ENCODE peak calls at places on chromosomes 13 and 19, in six cellular contexts. G, W, I, V, L and Q are unnamed samples.

GRCh38 chr13:31880849-31881494 is 141.6 kb downstream of the RXFP2 start:
- DNase-seq in G (no peak), W (no peak), I (no peak), V (peak), L (no peak), Q (no peak)

GRCh38 chr13:36131215-36131930 is at the start of gene DCLK1:
- DNase-seq in G (peak), W (peak), I (no peak), V (no peak), L (no peak), Q (peak)

GRCh38 chr19:7742575-7742974 is 4.8 kb downstream of the CD209 start:
- DNase-seq in G (no peak), W (no peak), I (no peak), V (no peak), L (no peak), Q (no peak)

GRCh38 chr13:69077267-69077666 is 1030.4 kb upstream of the ATXN8OS start:
- DNase-seq in G (no peak), W (no peak), I (no peak), V (no peak), L (no peak), Q (no peak)

GRCh38 chr19:16112778-16113177 is 1.1 kb downstream of the RAB8A start:
- DNase-seq in G (no peak), W (no peak), I (no peak), V (no peak), L (no peak), Q (no peak)

GRCh38 chr13:67841071-67841470 is 610.9 kb upstream of the PCDH9 start:
- DNase-seq in G (no peak), W (no peak), I (no peak), V (no peak), L (no peak), Q (no peak)

GRCh38 chr13:65656740-65657329 is 1573.3 kb downstream of the PCDH9 start:
- DNase-seq in G (peak), W (no peak), I (no peak), V (no peak), L (no peak), Q (no peak)

GRCh38 chr13:98875146-98875729 is 102.6 kb downstream of the DOCK9 start:
- DNase-seq in G (no peak), W (no peak), I (no peak), V (no peak), L (peak), Q (no peak)

GRCh38 chr13:82058364-82058763 is 1717.4 kb upstream of the SPRY2 start:
- DNase-seq in G (no peak), W (no peak), I (no peak), V (no peak), L (no peak), Q (no peak)

GRCh38 chr19:20238025-20238623 is 71.1 kb downstream of the ZNF486 start:
- DNase-seq in G (peak), W (peak), I (peak), V (peak), L (peak), Q (peak)

GRCh38 chr19:36152061-36152885 is at the start of gene COX7A1:
- DNase-seq in G (peak), W (no peak), I (no peak), V (no peak), L (no peak), Q (no peak)

GRCh38 chr13:20192470-20193141 is at the start of gene GJB2:
- DNase-seq in G (no peak), W (no peak), I (no peak), V (no peak), L (peak), Q (no peak)

GRCh38 chr13:26979334-26979733 is 192.3 kb downstream of the USP12 start:
- DNase-seq in G (no peak), W (no peak), I (no peak), V (no peak), L (no peak), Q (no peak)

GRCh38 chr13:46655727-46656180 is 102.8 kb downstream of the LRCH1 start:
- DNase-seq in G (no peak), W (no peak), I (no peak), V (no peak), L (no peak), Q (no peak)

GRCh38 chr13:102974574-102975195 is 91.5 kb downstream of the SLC10A2 start:
- DNase-seq in G (no peak), W (no peak), I (no peak), V (no peak), L (no peak), Q (no peak)

GRCh38 chr19:31519216-31519615 is 170.0 kb upstream of the TSHZ3 start:
- DNase-seq in G (no peak), W (no peak), I (no peak), V (no peak), L (no peak), Q (no peak)

GRCh38 chr19:43675269-43675879 is 5.4 kb upstream of the PLAUR start:
- DNase-seq in G (peak), W (no peak), I (no peak), V (no peak), L (no peak), Q (no peak)

GRCh38 chr19:5621945-5622464 is 571 bp downstream of the SAFB2 start:
- DNase-seq in G (no peak), W (no peak), I (peak), V (no peak), L (no peak), Q (no peak)

GRCh38 chr19:8575467-8575997 is 1.7 kb downstream of the MYO1F start:
- DNase-seq in G (peak), W (no peak), I (peak), V (no peak), L (no peak), Q (no peak)

GRCh38 chr13:101202590-101202989 is 213.7 kb downstream of the NALCN start:
- DNase-seq in G (no peak), W (peak), I (no peak), V (no peak), L (no peak), Q (no peak)

GRCh38 chr19:45613926-45614725 is 12.1 kb upstream of the GPR4 start:
- DNase-seq in G (peak), W (no peak), I (peak), V (peak), L (no peak), Q (no peak)

GRCh38 chr19:54282706-54283105 is 1.8 kb upstream of the LILRB2 start:
- DNase-seq in G (no peak), W (no peak), I (no peak), V (no peak), L (peak), Q (no peak)

GRCh38 chr19:30386551-30387143 is 14.5 kb downstream of the ZNF536 start:
- DNase-seq in G (no peak), W (no peak), I (no peak), V (no peak), L (no peak), Q (no peak)

GRCh38 chr13:64234255-64234654 is 2818.6 kb upstream of the PCDH20 start:
- DNase-seq in G (peak), W (no peak), I (no peak), V (no peak), L (no peak), Q (no peak)

GRCh38 chr13:41554626-41555386 is 97.5 kb downstream of the RGCC start:
- DNase-seq in G (no peak), W (no peak), I (peak), V (no peak), L (peak), Q (no peak)

GRCh38 chr19:31546561-31546960 is 197.3 kb upstream of the TSHZ3 start:
- DNase-seq in G (no peak), W (no peak), I (no peak), V (no peak), L (no peak), Q (no peak)

GRCh38 chr13:95317037-95317989 is 16.1 kb upstream of the ABCC4 start:
- DNase-seq in G (no peak), W (no peak), I (no peak), V (no peak), L (no peak), Q (no peak)

GRCh38 chr19:40576181-40576584 is 490 bp upstream of the SHKBP1 start:
- DNase-seq in G (no peak), W (no peak), I (peak), V (no peak), L (no peak), Q (no peak)

GRCh38 chr13:97506511-97506910 is 72.5 kb downstream of the RAP2A start:
- DNase-seq in G (peak), W (no peak), I (no peak), V (no peak), L (no peak), Q (no peak)

GRCh38 chr19:50434525-50434924 is 1.8 kb downstream of the MYBPC2 start:
- DNase-seq in G (no peak), W (no peak), I (no peak), V (no peak), L (peak), Q (no peak)

GRCh38 chr19:39405261-39405912 is 1.3 kb upstream of the ZFP36 start:
- DNase-seq in G (no peak), W (no peak), I (peak), V (no peak), L (peak), Q (no peak)

GRCh38 chr19:39403331-39404312 is 3.0 kb upstream of the ZFP36 start:
- DNase-seq in G (peak), W (peak), I (peak), V (peak), L (peak), Q (no peak)

GRCh38 chr19:39400997-39401548 is 5.6 kb upstream of the ZFP36 start:
- DNase-seq in G (no peak), W (no peak), I (no peak), V (no peak), L (peak), Q (no peak)

GRCh38 chr19:39401549-39402416 is 4.9 kb upstream of the ZFP36 start:
- DNase-seq in G (peak), W (no peak), I (peak), V (no peak), L (peak), Q (no peak)

DNA sequence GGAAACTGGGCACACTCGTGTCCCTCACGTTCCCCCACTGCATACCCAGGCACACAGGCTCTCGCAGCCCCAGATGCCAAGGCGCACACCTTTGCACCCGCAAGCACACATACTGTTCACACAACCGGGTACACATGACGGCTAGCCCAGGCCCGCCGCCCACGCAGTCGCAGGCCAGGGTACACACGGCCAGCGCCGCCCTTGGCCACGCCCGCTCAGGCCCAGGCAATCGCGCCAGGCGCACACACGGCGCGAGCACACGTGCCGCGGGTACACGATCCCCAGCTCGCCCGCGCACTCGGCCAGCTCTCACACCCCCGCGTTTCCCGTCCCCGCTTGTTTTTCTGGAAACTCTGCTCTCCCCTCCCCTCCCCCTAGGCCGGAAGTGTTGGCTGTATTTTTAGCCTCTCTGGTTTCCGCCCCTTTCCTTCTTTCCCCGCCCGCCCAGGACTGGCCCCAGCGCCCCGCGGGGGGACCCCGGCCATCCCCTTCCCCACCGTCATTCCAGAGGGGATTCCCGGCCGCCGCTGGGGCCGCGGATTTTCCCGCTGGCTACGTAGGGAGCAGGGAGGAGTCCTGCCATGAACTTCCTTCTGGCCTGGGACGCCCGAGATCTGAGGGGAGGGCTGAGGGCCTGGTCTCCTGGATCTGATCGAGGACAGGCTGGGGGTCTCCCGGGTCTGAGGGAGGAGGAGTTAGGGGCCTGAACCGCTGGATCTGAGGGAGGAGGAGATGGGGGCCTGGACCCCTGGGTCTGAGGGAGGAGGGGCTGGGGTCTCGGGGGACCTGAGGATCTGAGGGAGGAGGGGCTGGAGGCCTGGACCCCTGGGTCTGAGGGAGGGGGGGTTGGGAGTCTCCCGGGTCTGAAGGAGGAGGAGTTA is 4.0 kb upstream of the ZFP36 start:
- DNase-seq in G (peak), W (peak), I (peak), V (peak), L (peak), Q (peak)
- TF ChIP-seq CTCF in G (no peak), W (no peak), I (no peak), V (no peak), L (no peak), Q (no peak)

GRCh38 chr19:33132021-33132420 is at the start of gene WDR88:
- DNase-seq in G (no peak), W (no peak), I (no peak), V (no peak), L (no peak), Q (no peak)
- TF ChIP-seq CTCF in G (no peak), W (no peak), I (no peak), V (no peak), L (no peak), Q (no peak)

DNA sequence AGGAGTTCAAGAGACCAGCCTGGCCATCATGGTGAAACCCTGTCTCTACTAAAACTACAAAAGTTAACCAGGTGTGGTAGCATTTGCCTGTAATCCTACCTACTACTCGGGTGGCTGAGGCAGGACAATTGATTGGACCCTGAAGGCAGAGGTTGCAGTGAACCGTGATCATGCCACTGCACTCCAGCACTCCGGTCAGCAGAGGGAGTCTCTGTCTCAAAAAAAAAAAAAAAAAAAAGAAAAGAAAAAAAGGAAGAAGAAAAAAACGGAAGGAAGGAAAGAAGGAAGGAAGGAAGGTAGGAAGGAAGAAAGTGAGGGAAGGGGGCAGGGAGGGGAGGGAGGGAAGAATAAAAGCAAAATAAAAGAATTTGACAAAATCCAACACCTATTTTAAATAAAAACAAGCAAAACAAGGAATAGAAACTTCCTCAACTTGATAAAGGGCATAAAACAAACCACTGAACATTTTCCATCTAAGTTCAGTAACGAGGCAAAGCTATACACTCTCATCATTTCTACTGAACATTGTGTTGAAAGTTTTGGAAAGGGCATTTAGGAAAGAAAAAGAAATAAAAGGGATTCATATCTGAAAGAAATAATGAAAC is 411.6 kb upstream of the SLITRK5 start:
- DNase-seq in G (no peak), W (no peak), I (no peak), V (no peak), L (no peak), Q (no peak)
- TF ChIP-seq CTCF in G (peak), W (peak), I (no peak), V (no peak), L (no peak), Q (peak)

GRCh38 chr19:14366529-14366928 is 14.7 kb upstream of the ADGRE5 start:
- DNase-seq in G (peak), W (peak), I (peak), V (no peak), L (peak), Q (peak)

GRCh38 chr19:14367016-14367415 is 14.2 kb upstream of the ADGRE5 start:
- DNase-seq in G (no peak), W (no peak), I (peak), V (no peak), L (no peak), Q (no peak)

GRCh38 chr19:14363203-14364097 is 17.8 kb upstream of the ADGRE5 start:
- DNase-seq in G (peak), W (peak), I (peak), V (no peak), L (peak), Q (peak)

GRCh38 chr19:14361824-14362223 is 19.4 kb upstream of the ADGRE5 start:
- DNase-seq in G (no peak), W (no peak), I (peak), V (no peak), L (peak), Q (no peak)
- TF ChIP-seq CTCF in G (peak), W (no peak), I (peak), V (peak), L (peak), Q (no peak)

GRCh38 chr13:51624695-51625345 is 40.6 kb downstream of the WDFY2 start:
- DNase-seq in G (no peak), W (no peak), I (no peak), V (no peak), L (no peak), Q (no peak)

GRCh38 chr13:51625555-51626345 is 41.5 kb downstream of the WDFY2 start:
- DNase-seq in G (no peak), W (no peak), I (no peak), V (no peak), L (no peak), Q (no peak)

GRCh38 chr13:51626749-51627148 is 42.5 kb downstream of the WDFY2 start:
- DNase-seq in G (no peak), W (no peak), I (no peak), V (no peak), L (no peak), Q (no peak)

GRCh38 chr13:51629711-51630575 is 45.7 kb downstream of the WDFY2 start:
- DNase-seq in G (peak), W (no peak), I (no peak), V (no peak), L (no peak), Q (no peak)

GRCh38 chr13:51628059-51628852 is 44.0 kb downstream of the WDFY2 start:
- DNase-seq in G (peak), W (no peak), I (no peak), V (no peak), L (no peak), Q (no peak)
- TF ChIP-seq CTCF in G (no peak), W (no peak), I (no peak), V (no peak), L (no peak), Q (no peak)